ENCODE peak calls at places on chromosomes 12 and 14, in six cellular contexts. One of them, this sample, is unnamed.

GRCh38 chr12:42446761-42447160 is 120.8 kb downstream of the PPHLN1 start:
- DNase-seq in GM19239: no peak
- DNase-seq in heart left ventricle: no peak
- DNase-seq in COR-L47: no peak
- DNase-seq in NCI-H2081: no peak
- DNase-seq in posterior vena cava: no peak
- DNase-seq in this sample: no peak

GRCh38 chr14:66070542-66071319 is 415.4 kb upstream of the CCDC196 start:
- DNase-seq in posterior vena cava: no peak
- DNase-seq in COR-L47: peak; percentile 59
- DNase-seq in heart left ventricle: peak; percentile 34
- DNase-seq in NCI-H2081: peak; percentile 53
- DNase-seq in GM19239: peak; percentile 55
- DNase-seq in this sample: no peak

GRCh38 chr12:24933694-24934407 is 15.1 kb downstream of the BCAT1 start:
- DNase-seq in GM19239: no peak
- DNase-seq in posterior vena cava: no peak
- DNase-seq in heart left ventricle: no peak
- DNase-seq in NCI-H2081: no peak
- DNase-seq in COR-L47: no peak
- DNase-seq in this sample: no peak

GRCh38 chr14:60647837-60648168 is 1.5 kb downstream of the SIX1 start:
- DNase-seq in COR-L47: no peak
- DNase-seq in heart left ventricle: no peak
- DNase-seq in GM19239: no peak
- DNase-seq in posterior vena cava: no peak
- DNase-seq in NCI-H2081: no peak
- DNase-seq in this sample: no peak

GRCh38 chr12:108914031-108914630 is 34.2 kb downstream of the DAO start:
- DNase-seq in NCI-H2081: no peak
- DNase-seq in posterior vena cava: peak; percentile 71
- DNase-seq in heart left ventricle: no peak
- DNase-seq in GM19239: no peak
- DNase-seq in COR-L47: no peak
- DNase-seq in this sample: no peak

GRCh38 chr12:46675736-46676135 is 150.1 kb downstream of the SLC38A4 start:
- DNase-seq in COR-L47: peak; percentile 14
- DNase-seq in GM19239: no peak
- DNase-seq in heart left ventricle: peak; percentile 23
- DNase-seq in posterior vena cava: no peak
- DNase-seq in NCI-H2081: peak; percentile 9
- DNase-seq in this sample: peak; percentile 74

GRCh38 chr12:70011353-70011752 is 186.3 kb downstream of the MYRFL start:
- DNase-seq in GM19239: no peak
- DNase-seq in posterior vena cava: no peak
- DNase-seq in heart left ventricle: no peak
- DNase-seq in COR-L47: no peak
- DNase-seq in NCI-H2081: no peak
- DNase-seq in this sample: no peak

GRCh38 chr14:50734950-50735697 is 67.0 kb upstream of the SAV1 start:
- DNase-seq in heart left ventricle: no peak
- DNase-seq in posterior vena cava: no peak
- DNase-seq in GM19239: no peak
- DNase-seq in COR-L47: no peak
- DNase-seq in NCI-H2081: no peak
- DNase-seq in this sample: no peak

GRCh38 chr12:11089246-11089645 is 2.9 kb downstream of the TAS2R43 start:
- DNase-seq in GM19239: no peak
- DNase-seq in heart left ventricle: no peak
- DNase-seq in posterior vena cava: no peak
- DNase-seq in COR-L47: no peak
- DNase-seq in NCI-H2081: no peak
- DNase-seq in this sample: no peak

GRCh38 chr14:63896278-63896720 is 43.5 kb downstream of the SYNE2 start:
- DNase-seq in posterior vena cava: no peak
- DNase-seq in GM19239: no peak
- DNase-seq in heart left ventricle: peak; percentile 60
- DNase-seq in COR-L47: peak; percentile 24
- DNase-seq in NCI-H2081: peak; percentile 42
- DNase-seq in this sample: peak; percentile 82

GRCh38 chr12:103021538-103022218 is 64.2 kb downstream of the ASCL1 start:
- DNase-seq in posterior vena cava: no peak
- DNase-seq in COR-L47: no peak
- DNase-seq in NCI-H2081: no peak
- DNase-seq in heart left ventricle: no peak
- DNase-seq in GM19239: no peak
- DNase-seq in this sample: no peak

GRCh38 chr14:102917056-102917385 is 5.4 kb upstream of the AMN start:
- DNase-seq in heart left ventricle: no peak
- DNase-seq in GM19239: no peak
- DNase-seq in posterior vena cava: peak; percentile 76
- DNase-seq in NCI-H2081: no peak
- DNase-seq in COR-L47: no peak
- DNase-seq in this sample: peak; percentile 58

GRCh38 chr12:51827925-51828818 is 20.3 kb downstream of the FIGNL2 start:
- DNase-seq in GM19239: no peak
- DNase-seq in COR-L47: no peak
- DNase-seq in NCI-H2081: no peak
- DNase-seq in posterior vena cava: no peak
- DNase-seq in heart left ventricle: no peak
- DNase-seq in this sample: no peak

GRCh38 chr12:48380596-48380995 is 29.9 kb upstream of the ZNF641 start:
- DNase-seq in COR-L47: no peak
- DNase-seq in posterior vena cava: no peak
- DNase-seq in heart left ventricle: no peak
- DNase-seq in NCI-H2081: no peak
- DNase-seq in GM19239: no peak
- DNase-seq in this sample: no peak

This sample was measured in kidney.